ENCODE peak calls at places on chromosomes 16 and 17, in ten cellular contexts. G is left lung; T is fibroblast of villous mesenchyme; I is mucosa of descending colon; V is esophagus muscularis mucosa; E is AG04450; S is effector memory CD4-positive, alpha-beta T cell; L is PC-9; C is fibroblast of mammary gland; N is CD8-positive, alpha-beta T cell. O is an unnamed sample.

GRCh38 chr16:84294196-84295142 is at the start of gene WFDC1:
- DNase-seq in V (no peak), L (no peak), E (no peak), N (no peak), G (peak; percentile 65), T (no peak), S (no peak), I (peak; percentile 45), C (no peak), O (no peak)

GRCh38 chr16:27315333-27316037 is 1.7 kb downstream of the IL4R start:
- DNase-seq in V (peak; percentile 94), I (peak; percentile 63), G (peak; percentile 84), L (peak; percentile 90), C (peak; percentile 75), S (peak; percentile 7), N (peak; percentile 56), E (no peak), T (peak; percentile 89), O (peak; percentile 10)

GRCh38 chr17:21042434-21043295 is at the start of gene USP22:
- DNase-seq in E (no peak), S (no peak), N (peak; percentile 94), L (no peak), T (no peak), I (no peak), V (no peak), G (peak; percentile 97), C (no peak), O (no peak)

GRCh38 chr17:50451943-50452626 is 16.6 kb downstream of the CHAD start:
- DNase-seq in E (no peak), S (no peak), V (no peak), I (no peak), N (no peak), G (no peak), L (no peak), C (no peak), T (no peak), O (no peak)

GRCh38 chr17:42679492-42680330 is 1.9 kb downstream of the CCR10 start:
- DNase-seq in I (peak; percentile 89), G (peak; percentile 96), C (peak; percentile 69), T (peak; percentile 82), V (no peak), N (peak; percentile 75), S (peak; percentile 50), E (no peak), L (peak; percentile 82), O (peak; percentile 81)

GRCh38 chr17:65265276-65265675 is 128.1 kb downstream of the RGS9 start:
- DNase-seq in I (no peak), G (no peak), N (no peak), V (no peak), S (no peak), T (no peak), E (no peak), L (no peak), C (no peak), O (peak; percentile 24)

GRCh38 chr16:50842589-50842988 is 100.7 kb downstream of the CYLD start:
- DNase-seq in E (no peak), I (no peak), N (no peak), V (peak; percentile 50), C (no peak), T (peak; percentile 14), L (no peak), G (no peak), S (no peak), O (no peak)

GRCh38 chr16:29318037-29318436 is 88.5 kb downstream of the NPIPB11 start:
- DNase-seq in S (no peak), T (no peak), V (no peak), C (no peak), G (peak; percentile 58), L (no peak), I (no peak), E (no peak), N (no peak), O (no peak)

GRCh38 chr17:76271669-76272540 is 6.8 kb downstream of the UBALD2 start:
- DNase-seq in S (peak; percentile 57), V (no peak), C (no peak), I (peak; percentile 78), E (no peak), L (no peak), G (no peak), T (no peak), N (peak; percentile 53), O (peak; percentile 83)

GRCh38 chr17:33469911-33470310 is 176.8 kb upstream of the ASIC2 start:
- DNase-seq in E (peak; percentile 52), C (peak; percentile 91), I (no peak), V (no peak), T (peak; percentile 96), G (no peak), L (no peak), N (no peak), S (no peak), O (no peak)

GRCh38 chr16:70253291-70254094 is 1.8 kb upstream of the EXOSC6 start:
- DNase-seq in G (no peak), E (no peak), C (peak; percentile 58), T (peak; percentile 33), S (no peak), I (no peak), N (peak; percentile 28), L (no peak), V (no peak), O (no peak)

GRCh38 chr17:82831818-82832200 is 8.0 kb downstream of the ZNF750 start:
- DNase-seq in N (no peak), V (no peak), G (no peak), C (no peak), E (no peak), T (no peak), I (no peak), L (no peak), S (no peak), O (no peak)

GRCh38 chr17:57629470-57629869 is 115.6 kb downstream of the CCDC182 start:
- DNase-seq in N (no peak), V (no peak), T (no peak), C (no peak), S (no peak), G (peak; percentile 41), L (no peak), E (no peak), I (no peak), O (no peak)

GRCh38 chr17:14746784-14747575 is 446.1 kb downstream of the HS3ST3B1 start:
- DNase-seq in E (no peak), S (no peak), I (no peak), C (peak; percentile 29), T (no peak), G (no peak), N (no peak), V (peak; percentile 82), L (no peak), O (no peak)
- H3K4me3 ChIP-seq in E (no peak overlapping the region), S (no peak overlapping the region), I (no peak overlapping the region), C (no peak overlapping the region), T (no peak overlapping the region), G (no peak overlapping the region), N (no peak overlapping the region), V (no peak overlapping the region), L (no peak overlapping the region), O (no peak overlapping the region)

DNA sequence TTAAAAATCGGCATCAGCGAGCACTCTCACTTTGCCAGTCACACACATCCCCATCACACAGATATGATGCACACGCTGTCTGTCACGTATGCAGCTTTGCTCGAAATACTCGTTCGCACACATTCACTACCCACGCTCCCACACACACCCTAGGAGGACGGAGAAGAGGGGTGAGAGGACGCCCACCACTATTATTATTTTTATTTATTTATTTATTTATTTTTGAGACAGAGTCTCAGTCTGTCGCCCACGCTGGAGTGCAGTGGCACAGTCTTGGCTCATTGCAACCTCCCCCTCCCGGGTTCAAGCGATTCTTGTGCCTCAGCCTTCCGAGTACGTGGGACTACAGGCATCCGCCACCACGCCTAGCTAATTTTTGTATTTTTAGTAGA is 30.4 kb downstream of the HASPIN start:
- DNase-seq in S (no peak), V (no peak), N (no peak), G (no peak), L (no peak), T (no peak), E (no peak), C (no peak), I (no peak), O (no peak)
- H3K4me3 ChIP-seq in S (no peak overlapping the region), V (no peak overlapping the region), N (no peak overlapping the region), G (no peak overlapping the region), L (no peak overlapping the region), T (no peak overlapping the region), E (no peak overlapping the region), C (no peak overlapping the region), I (no peak overlapping the region), O (no peak overlapping the region)

GRCh38 chr16:2023098-2023925 is 3.4 kb upstream of the NHERF2 start:
- DNase-seq in S (peak; percentile 94), N (peak; percentile 99), I (peak; percentile 99), T (peak; percentile 89), G (peak; percentile 100), L (peak; percentile 97), C (peak; percentile 80), E (peak; percentile 66), V (peak; percentile 98), O (peak; percentile 91)
- H3K4me3 ChIP-seq in S (peak overlapping the region; percentile 40), N (peak overlapping the region; percentile 43), I (peak overlapping the region; percentile 9), T (peak overlapping the region; percentile 50), G (no peak overlapping the region), L (peak overlapping the region; percentile 52), C (peak overlapping the region; percentile 35), E (peak overlapping the region; percentile 40), V (peak overlapping the region; percentile 46), O (no peak overlapping the region)

GRCh38 chr16:30896890-30897730 is 696 bp downstream of the CTF1 start:
- DNase-seq in L (peak; percentile 90), I (peak; percentile 91), C (peak; percentile 86), V (peak; percentile 98), E (peak; percentile 68), T (peak; percentile 92), N (peak; percentile 76), G (peak; percentile 97), S (peak; percentile 64), O (peak; percentile 89)
- H3K4me3 ChIP-seq in L (peak overlapping the region; percentile 83), I (no peak overlapping the region), C (peak overlapping the region; percentile 63), V (peak overlapping the region; percentile 71), E (peak overlapping the region; percentile 72), T (peak overlapping the region; percentile 69), N (peak overlapping the region; percentile 14), G (peak overlapping the region; percentile 47), S (no peak overlapping the region), O (peak overlapping the region; percentile 37)

GRCh38 chr17:74751210-74751529 is 2.7 kb downstream of the NHERF1 start:
- DNase-seq in S (no peak), I (peak; percentile 27), G (no peak), C (no peak), E (no peak), L (no peak), T (no peak), N (no peak), V (no peak), O (no peak)
- H3K4me3 ChIP-seq in S (peak overlapping the region; percentile 99), I (no peak overlapping the region), G (no peak overlapping the region), C (no peak overlapping the region), E (no peak overlapping the region), L (no peak overlapping the region), T (peak overlapping the region; percentile 98), N (peak overlapping the region; percentile 78), V (peak overlapping the region; percentile 70), O (peak overlapping the region; percentile 86)

O was measured in CD4-positive, CD25-positive, alpha-beta regulatory T cell.